ENCODE peak calls at places on chromosomes 4 and X, in ten cellular contexts. R is glomerular endothelial cell; G is activated CD4-positive, alpha-beta memory T cell treated with anti-CD3 and anti-CD28 coated beads for 36 hours; M is NCI-H146; E is ureter; S is head of caudate nucleus; Y is GM23248; I is M059J; B is activated CD4-positive, alpha-beta T cell treated with anti-CD3 and anti-CD28 coated beads for 48 hours; X is immature natural killer cell. U is an unnamed sample.

GRCh38 chr4:119536572-119537528 is 91.8 kb downstream of the PDE5A start:
- DNase-seq in I (peak), Y (peak), B (no peak), X (no peak), M (no peak), R (no peak), S (no peak), E (no peak), G (no peak), U (no peak)

GRCh38 chrX:18151661-18152060 is 69.0 kb downstream of the BEND2 start:
- DNase-seq in E (no peak), B (no peak), M (no peak), Y (no peak), S (no peak), G (no peak), I (no peak), R (no peak), X (no peak), U (no peak)

GRCh38 chr4:81215219-81215892 is at the start of gene PRKG2:
- DNase-seq in S (no peak), E (no peak), R (no peak), G (no peak), M (peak), X (no peak), I (no peak), B (no peak), Y (peak), U (no peak)

GRCh38 chr4:105896461-105896939 is 1.2 kb downstream of the NPNT start:
- DNase-seq in I (no peak), Y (no peak), X (no peak), B (no peak), R (no peak), G (no peak), S (no peak), E (no peak), M (no peak), U (no peak)

GRCh38 chr4:100786481-100786880 is 268.7 kb upstream of the EMCN start:
- DNase-seq in X (no peak), I (no peak), R (peak), G (no peak), E (no peak), Y (no peak), M (no peak), S (no peak), B (no peak), U (no peak)

GRCh38 chr4:174381419-174381818 is 97.7 kb downstream of the CEP44 start:
- DNase-seq in S (no peak), X (no peak), B (no peak), G (no peak), M (no peak), R (no peak), Y (no peak), I (no peak), E (no peak), U (no peak)

GRCh38 chr4:89836031-89836777 is 757 bp downstream of the SNCA start:
- DNase-seq in B (peak), I (peak), X (no peak), R (no peak), M (no peak), Y (peak), E (no peak), G (no peak), S (peak), U (peak)

GRCh38 chr4:186039697-186040096 is 29.3 kb upstream of the TLR3 start:
- DNase-seq in X (no peak), B (no peak), E (no peak), I (no peak), Y (no peak), M (no peak), G (no peak), S (no peak), R (no peak), U (no peak)

GRCh38 chr4:153790962-153791551 is 2.2 kb upstream of the SFRP2 start:
- DNase-seq in B (peak), I (peak), Y (peak), R (no peak), M (no peak), E (peak), S (peak), G (peak), X (no peak), U (peak)

U was measured in neural crest cell.